ENCODE peak calls at places on chromosomes 2 and 18, in ten cellular contexts. M, H, F, Z, C, T, W, K, D and I are unnamed samples.
A peak's percentile ranks its signal among the peaks of the same experiment; 100 is the strongest.

GRCh38 chr2:120550274-120550673 is 185.4 kb upstream of the GLI2 start:
- DNase-seq in M (peak; percentile 62), H (no peak), F (no peak), Z (no peak), C (no peak), T (no peak), W (no peak), K (no peak), D (no peak), I (no peak)

GRCh38 chr2:171036532-171036931 is 107.5 kb downstream of the GORASP2 start:
- DNase-seq in M (no peak), H (no peak), F (no peak), Z (no peak), C (no peak), T (no peak), W (no peak), K (no peak), D (no peak), I (no peak)

GRCh38 chr18:34767601-34768027 is 57.5 kb downstream of the DTNA start:
- DNase-seq in M (no peak), H (no peak), F (peak; percentile 5), Z (peak; percentile 12), C (no peak), T (no peak), W (no peak), K (peak; percentile 98), D (no peak), I (no peak)

GRCh38 chr2:154437104-154437503 is 261.4 kb upstream of the KCNJ3 start:
- DNase-seq in M (no peak), H (no peak), F (no peak), Z (no peak), C (no peak), T (no peak), W (no peak), K (no peak), D (no peak), I (no peak)

GRCh38 chr18:62790836-62791772 is 75.8 kb downstream of the PHLPP1 start:
- DNase-seq in M (no peak), H (no peak), F (no peak), Z (no peak), C (no peak), T (peak; percentile 16), W (no peak), K (no peak), D (no peak), I (no peak)

GRCh38 chr2:161954103-161954502 is 119.9 kb downstream of the DPP4 start:
- DNase-seq in M (no peak), H (no peak), F (no peak), Z (no peak), C (no peak), T (no peak), W (no peak), K (no peak), D (no peak), I (no peak)

GRCh38 chr2:201452058-201452736 is 657 bp downstream of the STRADB start:
- DNase-seq in M (peak; percentile 68), H (no peak), F (no peak), Z (no peak), C (no peak), T (no peak), W (no peak), K (peak; percentile 35), D (no peak), I (no peak)

GRCh38 chr18:13437801-13438506 is 219.4 kb downstream of the LDLRAD4 start:
- DNase-seq in M (no peak), H (no peak), F (no peak), Z (no peak), C (peak; percentile 63), T (no peak), W (no peak), K (no peak), D (no peak), I (no peak)

GRCh38 chr18:63249781-63250180 is 69.8 kb downstream of the BCL2 start:
- DNase-seq in M (no peak), H (no peak), F (no peak), Z (no peak), C (no peak), T (no peak), W (no peak), K (no peak), D (no peak), I (no peak)

GRCh38 chr2:148675708-148676107 is 31.2 kb downstream of the EPC2 start:
- DNase-seq in M (no peak), H (no peak), F (no peak), Z (no peak), C (no peak), T (no peak), W (no peak), K (no peak), D (no peak), I (no peak)

GRCh38 chr2:159349674-159350299 is 63.3 kb upstream of the WDSUB1 start:
- DNase-seq in M (no peak), H (no peak), F (no peak), Z (no peak), C (no peak), T (no peak), W (no peak), K (peak; percentile 19), D (no peak), I (no peak)

GRCh38 chr18:10057808-10058791 is 144.3 kb downstream of the VAPA start:
- DNase-seq in M (no peak), H (no peak), F (no peak), Z (peak; percentile 23), C (no peak), T (no peak), W (no peak), K (peak; percentile 80), D (no peak), I (no peak)

GRCh38 chr2:199366406-199366805 is 91.3 kb downstream of the SATB2 start:
- DNase-seq in M (no peak), H (no peak), F (no peak), Z (no peak), C (no peak), T (no peak), W (no peak), K (peak; percentile 51), D (no peak), I (peak; percentile 60)

GRCh38 chr2:192236136-192236535 is 41.4 kb upstream of the TMEFF2 start:
- DNase-seq in M (no peak), H (no peak), F (no peak), Z (peak; percentile 6), C (no peak), T (no peak), W (no peak), K (no peak), D (no peak), I (no peak)

GRCh38 chr18:46298511-46298910 is 194.3 kb downstream of the HAUS1 start:
- DNase-seq in M (peak; percentile 14), H (no peak), F (no peak), Z (no peak), C (no peak), T (no peak), W (no peak), K (no peak), D (no peak), I (no peak)

GRCh38 chr2:8992643-8993042 is 10.8 kb downstream of the MBOAT2 start:
- DNase-seq in M (no peak), H (no peak), F (no peak), Z (no peak), C (no peak), T (no peak), W (no peak), K (no peak), D (no peak), I (no peak)

GRCh38 chr2:187078297-187078696 is 229.3 kb upstream of the ZSWIM2 start:
- DNase-seq in M (no peak), H (no peak), F (no peak), Z (no peak), C (no peak), T (no peak), W (no peak), K (peak; percentile 46), D (no peak), I (no peak)

GRCh38 chr2:241798081-241798630 is 10.8 kb upstream of the NEU4 start:
- DNase-seq in M (peak; percentile 18), H (no peak), F (no peak), Z (no peak), C (no peak), T (no peak), W (no peak), K (no peak), D (no peak), I (peak; percentile 30)

GRCh38 chr2:17827785-17828184 is 11.5 kb downstream of the MSGN1 start:
- DNase-seq in M (no peak), H (no peak), F (no peak), Z (no peak), C (no peak), T (no peak), W (no peak), K (no peak), D (no peak), I (no peak)

GRCh38 chr2:167924556-167924955 is 322.8 kb downstream of the STK39 start:
- DNase-seq in M (no peak), H (no peak), F (no peak), Z (no peak), C (no peak), T (no peak), W (no peak), K (peak; percentile 6), D (no peak), I (peak; percentile 40)

GRCh38 chr18:62339106-62339988 is 14.2 kb downstream of the TNFRSF11A start:
- DNase-seq in M (no peak), H (no peak), F (no peak), Z (peak; percentile 76), C (peak; percentile 19), T (no peak), W (no peak), K (peak; percentile 81), D (no peak), I (no peak)

GRCh38 chr2:102620367-102620766 is 1.0 kb downstream of the SLC9A2 start:
- DNase-seq in M (no peak), H (no peak), F (no peak), Z (no peak), C (no peak), T (peak; percentile 39), W (no peak), K (no peak), D (no peak), I (peak; percentile 51)